ENCODE peak calls at places on chromosome 16, in nine cellular contexts. One of them, this sample, is unnamed.

GRCh38 chr16:46607529-46607928 is 13.7 kb downstream of the SHCBP1 start:
- DNase-seq in RWPE1: peak
- DNase-seq in AG10803: peak
- DNase-seq in LoVo: peak
- DNase-seq in aorta: no peak
- DNase-seq in iPS-NIHi11: no peak
- DNase-seq in brain pericyte: no peak
- DNase-seq in GM04504: peak
- DNase-seq in endothelial cell: no peak
- DNase-seq in this sample: no peak

GRCh38 chr16:21277927-21278706 is at the start of gene CRYM:
- DNase-seq in RWPE1: peak
- DNase-seq in AG10803: no peak
- DNase-seq in LoVo: peak
- DNase-seq in aorta: peak
- DNase-seq in iPS-NIHi11: peak
- DNase-seq in brain pericyte: no peak
- DNase-seq in GM04504: no peak
- DNase-seq in endothelial cell: peak
- DNase-seq in this sample: peak

GRCh38 chr16:84952335-84953050 is 58.8 kb downstream of the ZDHHC7 start:
- DNase-seq in RWPE1: peak
- DNase-seq in AG10803: peak
- DNase-seq in LoVo: peak
- DNase-seq in aorta: peak
- DNase-seq in iPS-NIHi11: peak
- DNase-seq in brain pericyte: peak
- DNase-seq in GM04504: peak
- DNase-seq in endothelial cell: peak
- DNase-seq in this sample: peak

GRCh38 chr16:11583171-11583570 is 3.5 kb downstream of the LITAF start:
- DNase-seq in RWPE1: no peak
- DNase-seq in AG10803: peak
- DNase-seq in LoVo: no peak
- DNase-seq in aorta: peak
- DNase-seq in iPS-NIHi11: no peak
- DNase-seq in brain pericyte: no peak
- DNase-seq in GM04504: no peak
- DNase-seq in endothelial cell: no peak
- DNase-seq in this sample: no peak

GRCh38 chr16:84665843-84666242 is 17.5 kb downstream of the KLHL36 start:
- DNase-seq in RWPE1: no peak
- DNase-seq in AG10803: no peak
- DNase-seq in LoVo: no peak
- DNase-seq in aorta: no peak
- DNase-seq in iPS-NIHi11: no peak
- DNase-seq in brain pericyte: no peak
- DNase-seq in GM04504: no peak
- DNase-seq in endothelial cell: no peak
- DNase-seq in this sample: no peak

GRCh38 chr16:56279132-56279531 is 87.8 kb downstream of the GNAO1 start:
- DNase-seq in RWPE1: no peak
- DNase-seq in AG10803: no peak
- DNase-seq in LoVo: no peak
- DNase-seq in aorta: no peak
- DNase-seq in iPS-NIHi11: no peak
- DNase-seq in brain pericyte: no peak
- DNase-seq in GM04504: no peak
- DNase-seq in endothelial cell: no peak
- DNase-seq in this sample: no peak

GRCh38 chr16:70767377-70768204 is 33.4 kb downstream of the VAC14 start:
- DNase-seq in RWPE1: no peak
- DNase-seq in AG10803: peak
- DNase-seq in LoVo: no peak
- DNase-seq in aorta: no peak
- DNase-seq in iPS-NIHi11: no peak
- DNase-seq in brain pericyte: no peak
- DNase-seq in GM04504: no peak
- DNase-seq in endothelial cell: no peak
- DNase-seq in this sample: no peak

GRCh38 chr16:66640724-66641314 is 36.3 kb downstream of the CMTM3 start:
- DNase-seq in RWPE1: no peak
- DNase-seq in AG10803: no peak
- DNase-seq in LoVo: no peak
- DNase-seq in aorta: no peak
- DNase-seq in iPS-NIHi11: no peak
- DNase-seq in brain pericyte: no peak
- DNase-seq in GM04504: no peak
- DNase-seq in endothelial cell: no peak
- DNase-seq in this sample: no peak

GRCh38 chr16:4212934-4213296 is 29.0 kb downstream of the SRL start:
- DNase-seq in RWPE1: peak
- DNase-seq in AG10803: peak
- DNase-seq in LoVo: peak
- DNase-seq in aorta: no peak
- DNase-seq in iPS-NIHi11: no peak
- DNase-seq in brain pericyte: no peak
- DNase-seq in GM04504: peak
- DNase-seq in endothelial cell: no peak
- DNase-seq in this sample: no peak

GRCh38 chr16:23359092-23359760 is 57.1 kb downstream of the SCNN1B start:
- DNase-seq in RWPE1: no peak
- DNase-seq in AG10803: no peak
- DNase-seq in LoVo: no peak
- DNase-seq in aorta: no peak
- DNase-seq in iPS-NIHi11: no peak
- DNase-seq in brain pericyte: no peak
- DNase-seq in GM04504: no peak
- DNase-seq in endothelial cell: peak
- DNase-seq in this sample: no peak

GRCh38 chr16:67017451-67017750 is 11.5 kb upstream of the CBFB start:
- DNase-seq in RWPE1: no peak
- DNase-seq in AG10803: no peak
- DNase-seq in LoVo: no peak
- DNase-seq in aorta: no peak
- DNase-seq in iPS-NIHi11: no peak
- DNase-seq in brain pericyte: no peak
- DNase-seq in GM04504: no peak
- DNase-seq in endothelial cell: no peak
- DNase-seq in this sample: no peak

GRCh38 chr16:2039286-2040030 is 8.2 kb downstream of the NTHL1 start:
- DNase-seq in RWPE1: no peak
- DNase-seq in AG10803: peak
- DNase-seq in LoVo: no peak
- DNase-seq in aorta: no peak
- DNase-seq in iPS-NIHi11: no peak
- DNase-seq in brain pericyte: peak
- DNase-seq in GM04504: peak
- DNase-seq in endothelial cell: no peak
- DNase-seq in this sample: peak